ENCODE peak calls at places on chromosomes 5 and 9, in five cellular contexts. C, V, R, F and B are unnamed samples.
A peak's percentile ranks its signal among the peaks of the same experiment; 100 is the strongest.

GRCh38 chr5:51684794-51685355 is 301.6 kb downstream of the ISL1 start:
- DNase-seq in C (no peak), V (no peak), R (no peak), F (no peak), B (no peak)

GRCh38 chr9:80839821-80840670 is 849.3 kb downstream of the TLE1 start:
- DNase-seq in C (no peak), V (no peak), R (no peak), F (no peak), B (no peak)

GRCh38 chr5:81408496-81408895 is 14.6 kb upstream of the ACOT12 start:
- DNase-seq in C (no peak), V (no peak), R (no peak), F (no peak), B (no peak)

GRCh38 chr5:77437194-77437593 is 54.9 kb downstream of the WDR41 start:
- DNase-seq in C (no peak), V (no peak), R (no peak), F (peak; percentile 39), B (no peak)

GRCh38 chr9:131276891-131277672 is 772 bp upstream of the FAM78A start:
- DNase-seq in C (no peak), V (no peak), R (no peak), F (no peak), B (no peak)

GRCh38 chr9:125549465-125550215 is 157.4 kb downstream of the MAPKAP1 start:
- DNase-seq in C (no peak), V (no peak), R (no peak), F (no peak), B (no peak)

GRCh38 chr5:112388010-112388553 is 31.0 kb downstream of the EPB41L4A start:
- DNase-seq in C (no peak), V (no peak), R (no peak), F (no peak), B (no peak)

GRCh38 chr5:31121224-31121623 is 72.3 kb upstream of the CDH6 start:
- DNase-seq in C (no peak), V (no peak), R (no peak), F (no peak), B (no peak)

GRCh38 chr5:82525626-82526025 is 247.5 kb upstream of the RPS23 start:
- DNase-seq in C (no peak), V (no peak), R (no peak), F (no peak), B (no peak)

GRCh38 chr5:169870221-169870620 is 110.1 kb downstream of the INSYN2B start:
- DNase-seq in C (no peak), V (no peak), R (no peak), F (no peak), B (no peak)

GRCh38 chr5:6473284-6473683 is 24.6 kb downstream of the UBE2QL1 start:
- DNase-seq in C (no peak), V (no peak), R (no peak), F (no peak), B (no peak)

GRCh38 chr9:121294181-121294743 is 26.3 kb downstream of the GSN start:
- DNase-seq in C (no peak), V (no peak), R (no peak), F (no peak), B (no peak)

GRCh38 chr5:151591144-151591819 is at the start of gene FAT2:
- DNase-seq in C (no peak), V (no peak), R (no peak), F (peak; percentile 53), B (no peak)

GRCh38 chr5:177086918-177087706 is 397 bp downstream of the FGFR4 start:
- DNase-seq in C (peak; percentile 64), V (no peak), R (peak; percentile 25), F (peak; percentile 87), B (peak; percentile 36)

GRCh38 chr9:74666625-74667316 is 169.6 kb downstream of the RORB start:
- DNase-seq in C (peak; percentile 48), V (peak; percentile 40), R (no peak), F (no peak), B (no peak)

GRCh38 chr9:84828101-84828500 is 158.6 kb downstream of the NTRK2 start:
- DNase-seq in C (no peak), V (no peak), R (no peak), F (no peak), B (no peak)

GRCh38 chr5:42992035-42992570 is 48.0 kb downstream of the ANXA2R start:
- DNase-seq in C (peak; percentile 93), V (peak; percentile 88), R (no peak), F (peak; percentile 92), B (no peak)

GRCh38 chr5:173016621-173017046 is 33.1 kb downstream of the ATP6V0E1 start:
- DNase-seq in C (peak; percentile 90), V (peak; percentile 71), R (no peak), F (peak; percentile 77), B (no peak)

GRCh38 chr9:136722969-136723356 is 10.6 kb downstream of the DIPK1B start:
- DNase-seq in C (no peak), V (no peak), R (no peak), F (no peak), B (no peak)

GRCh38 chr5:69450116-69450515 is 35.2 kb downstream of the MARVELD2 start:
- DNase-seq in C (peak; percentile 26), V (peak; percentile 96), R (no peak), F (no peak), B (no peak)

GRCh38 chr9:115164511-115164974 is 46.6 kb upstream of the TNC start:
- DNase-seq in C (peak; percentile 73), V (peak; percentile 33), R (no peak), F (peak; percentile 79), B (no peak)

GRCh38 chr9:127506117-127506813 is 55.0 kb downstream of the LRSAM1 start:
- DNase-seq in C (no peak), V (no peak), R (no peak), F (no peak), B (no peak)

GRCh38 chr9:110031511-110032173 is 176.3 kb downstream of the C9orf152 start:
- DNase-seq in C (peak; percentile 78), V (peak; percentile 92), R (no peak), F (no peak), B (no peak)

GRCh38 chr9:74284596-74284995 is 212.5 kb upstream of the RORB start:
- DNase-seq in C (no peak), V (no peak), R (no peak), F (no peak), B (no peak)

GRCh38 chr5:91302335-91302734 is 80.8 kb downstream of the ARRDC3 start:
- DNase-seq in C (no peak), V (no peak), R (no peak), F (peak; percentile 33), B (no peak)

GRCh38 chr9:33923998-33924701 is 107.2 kb downstream of the UBE2R2 start:
- DNase-seq in C (no peak), V (no peak), R (no peak), F (no peak), B (no peak)

GRCh38 chr5:141513021-141513626 is 24.2 kb downstream of the PCDHGC5 start:
- DNase-seq in C (peak; percentile 89), V (peak; percentile 59), R (no peak), F (peak; percentile 61), B (peak; percentile 70)

GRCh38 chr5:169460896-169461295 is 122.7 kb upstream of the SPDL1 start:
- DNase-seq in C (no peak), V (no peak), R (no peak), F (no peak), B (no peak)

GRCh38 chr9:14186096-14186495 is 127.8 kb downstream of the NFIB start:
- DNase-seq in C (no peak), V (no peak), R (no peak), F (no peak), B (no peak)
- H3K4me3 ChIP-seq in C (no peak overlapping the region), V (no peak overlapping the region), R (no peak overlapping the region), F (no peak overlapping the region), B (no peak overlapping the region)

DNA sequence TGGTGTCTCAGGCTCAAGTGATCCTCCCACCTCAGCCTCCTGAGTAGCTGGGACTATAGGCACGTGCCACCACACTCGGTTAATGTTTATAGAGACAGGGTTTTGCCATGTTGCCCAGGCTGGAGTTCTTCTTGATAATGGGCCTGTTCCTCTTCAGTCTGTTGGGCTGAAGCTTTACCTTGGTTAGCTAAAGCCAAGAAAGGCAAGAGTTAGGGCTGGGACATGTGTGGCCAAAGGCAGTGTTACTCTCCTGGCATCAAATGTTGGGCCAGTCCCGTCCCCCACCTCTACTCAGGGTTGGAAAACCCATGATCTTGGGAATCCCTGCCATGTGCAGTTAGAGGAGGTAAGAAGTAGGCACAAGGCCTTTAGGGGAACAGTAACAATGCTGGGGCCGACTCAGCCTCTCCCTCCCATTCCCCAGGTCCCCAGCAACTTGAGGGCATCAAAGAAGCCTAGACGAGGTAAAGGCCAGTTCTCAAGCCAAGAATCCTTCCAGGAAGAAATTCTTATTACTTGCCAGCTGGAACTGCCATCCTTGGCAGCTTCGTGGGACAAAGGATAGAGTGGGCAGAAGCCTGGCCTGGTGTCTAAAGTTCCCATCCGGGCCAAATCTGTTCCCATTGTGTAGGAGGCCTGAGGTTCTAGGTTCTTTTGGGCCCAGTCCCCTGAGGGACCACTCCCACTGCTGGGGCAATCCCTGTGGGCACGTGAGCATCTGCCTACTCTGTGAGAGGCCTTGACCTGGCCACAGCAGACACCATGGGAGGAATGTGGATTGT is 4.5 kb downstream of the EGR1 start:
- DNase-seq in C (peak; percentile 98), V (peak; percentile 91), R (peak; percentile 31), F (peak; percentile 65), B (no peak)
- H3K23ac ChIP-seq in C (no peak overlapping the region), V (no peak overlapping the region), R (no peak overlapping the region), F (no peak overlapping the region), B (no peak overlapping the region)

GRCh38 chr5:74686962-74687751 is 2.1 kb downstream of the HEXB start:
- DNase-seq in C (peak; percentile 34), V (peak; percentile 67), R (no peak), F (no peak), B (no peak)
- H3K4me3 ChIP-seq in C (no peak overlapping the region), V (no peak overlapping the region), R (no peak overlapping the region), F (no peak overlapping the region), B (no peak overlapping the region)

GRCh38 chr9:124390812-124391658 is 24.2 kb downstream of the PSMB7 start:
- DNase-seq in C (peak; percentile 88), V (peak; percentile 67), R (no peak), F (no peak), B (no peak)

GRCh38 chr9:124392254-124392653 is 23.0 kb downstream of the PSMB7 start:
- DNase-seq in C (no peak), V (no peak), R (no peak), F (no peak), B (no peak)

GRCh38 chr9:124386201-124386600 is 29.0 kb downstream of the PSMB7 start:
- DNase-seq in C (peak; percentile 50), V (peak; percentile 11), R (no peak), F (no peak), B (no peak)

GRCh38 chr9:124388275-124389048 is 26.8 kb downstream of the PSMB7 start:
- DNase-seq in C (no peak), V (no peak), R (no peak), F (no peak), B (no peak)

DNA sequence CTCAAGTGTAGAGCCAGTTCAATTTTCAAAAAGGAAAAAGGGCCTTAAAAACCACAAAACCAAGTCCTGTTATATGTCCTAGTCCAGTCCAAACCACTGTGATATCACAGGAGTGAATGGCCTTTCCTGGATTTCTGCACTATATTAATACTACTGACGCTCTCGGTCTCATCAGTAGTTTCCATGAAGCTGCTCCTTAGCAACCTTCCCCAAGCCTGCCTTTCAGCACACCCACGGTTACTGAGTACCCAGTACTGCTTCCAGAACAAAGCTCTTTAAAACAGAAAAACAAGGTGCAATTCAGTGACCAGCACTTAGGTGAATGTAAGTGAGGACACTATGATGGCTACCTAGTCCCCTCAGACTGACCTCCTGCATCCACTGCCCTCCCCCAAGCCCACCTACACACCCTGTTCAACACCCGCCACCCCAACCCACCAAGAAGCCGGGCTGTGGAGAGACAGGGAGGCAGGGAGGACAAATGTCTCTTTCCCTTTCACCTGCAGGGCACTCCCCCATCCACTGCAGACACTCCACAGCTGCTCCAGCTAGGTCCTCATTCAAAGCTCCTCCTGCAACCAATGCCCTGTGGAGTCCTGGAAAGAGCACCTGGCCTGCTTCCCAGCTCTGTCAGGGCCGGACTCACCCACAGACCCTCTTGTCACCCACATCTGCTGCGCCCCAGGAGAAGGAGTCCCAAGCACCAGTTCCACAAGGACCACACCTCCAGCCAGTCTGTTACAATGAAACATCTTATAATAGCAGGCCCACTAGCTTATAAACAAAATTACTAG is 25.9 kb downstream of the PSMB7 start:
- DNase-seq in C (no peak), V (no peak), R (no peak), F (no peak), B (no peak)
- H3K23ac ChIP-seq in C (peak overlapping the region; percentile 23), V (peak overlapping the region; percentile 28), R (no peak overlapping the region), F (no peak overlapping the region), B (no peak overlapping the region)